ENCODE peak calls at places on chromosomes 13 and 19, in seven cellular contexts. H is AG10803, F is cardiac fibroblast, T is lower leg skin, M is SJCRH30, J is AG04450, Z is OCI-LY7. U is an unnamed sample.

GRCh38 chr13:27997904-27998522 is 9.5 kb upstream of the URAD start:
- DNase-seq in M (peak), H (peak), J (no peak), F (peak), T (peak), Z (peak), U (peak)

GRCh38 chr13:27808866-27809546 is 16.7 kb downstream of the GSX1 start:
- DNase-seq in F (no peak), Z (no peak), J (no peak), T (no peak), H (no peak), M (no peak), U (no peak)

GRCh38 chr13:76019421-76020044 is 383.4 kb downstream of the LMO7 start:
- DNase-seq in H (no peak), F (no peak), M (peak), Z (peak), J (no peak), T (no peak), U (peak)

GRCh38 chr13:99916366-99917103 is 55.0 kb downstream of the ZIC5 start:
- DNase-seq in M (peak), H (peak), Z (peak), T (no peak), J (peak), F (peak), U (peak)

GRCh38 chr13:28763887-28764286 is 45.1 kb upstream of the SLC46A3 start:
- DNase-seq in M (no peak), T (no peak), F (no peak), H (no peak), Z (no peak), J (no peak), U (peak)

GRCh38 chr13:23959231-23959862 is 62.0 kb upstream of the C1QTNF9B start:
- DNase-seq in T (no peak), M (no peak), J (no peak), Z (no peak), H (peak), F (peak), U (no peak)

GRCh38 chr19:9835507-9835949 is 410 bp downstream of the PIN1 start:
- DNase-seq in H (no peak), T (no peak), F (no peak), Z (no peak), M (no peak), J (no peak), U (no peak)

GRCh38 chr19:36547001-36547732 is 19.1 kb upstream of the ZNF260 start:
- DNase-seq in F (peak), H (no peak), T (no peak), J (no peak), Z (peak), M (no peak), U (no peak)

GRCh38 chr19:41530761-41531301 is 45.1 kb upstream of the CEACAM21 start:
- DNase-seq in Z (no peak), H (peak), F (peak), T (peak), M (peak), J (no peak), U (no peak)
- H3K4me3 ChIP-seq in Z (peak), H (no peak), F (no peak), T (no peak), M (no peak), J (no peak), U (no peak)

GRCh38 chr13:32731074-32731473 is 144.8 kb downstream of the PDS5B start:
- DNase-seq in J (no peak), H (no peak), T (no peak), Z (no peak), M (no peak), F (no peak), U (no peak)
- H3K4me3 ChIP-seq in J (no peak), H (no peak), T (no peak), Z (no peak), M (no peak), F (no peak), U (no peak)

GRCh38 chr13:49165798-49166752 is 54.1 kb upstream of the MLNR start:
- DNase-seq in F (peak), J (no peak), Z (peak), M (no peak), H (no peak), T (no peak), U (peak)

DNA sequence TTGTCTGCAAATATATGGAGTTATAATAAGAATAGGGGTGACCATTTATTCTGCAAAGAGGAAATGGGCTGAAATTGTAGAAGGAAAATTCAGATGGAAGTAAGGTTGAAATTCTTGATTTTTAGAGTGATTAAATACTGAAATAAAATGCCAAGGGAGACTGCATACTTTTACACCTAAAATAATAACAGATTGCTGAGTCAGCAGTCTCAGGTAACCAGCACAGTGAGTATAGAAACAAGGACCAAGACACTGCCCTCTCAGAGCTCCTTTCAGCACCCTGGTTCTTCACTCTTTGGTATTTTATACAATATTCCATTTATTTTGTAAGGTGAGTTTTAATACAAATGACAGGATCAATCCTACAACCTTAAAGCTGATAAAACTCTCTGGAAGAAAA is 48.8 kb upstream of the MLNR start:
- DNase-seq in M (no peak), J (no peak), F (no peak), Z (no peak), H (no peak), T (no peak), U (no peak)
- H3K4me3 ChIP-seq in M (no peak), J (no peak), F (no peak), Z (no peak), H (no peak), T (no peak), U (no peak)

GRCh38 chr19:51181913-51182419 is 39.9 kb downstream of the SIGLEC7 start:
- DNase-seq in Z (no peak), T (peak), J (no peak), H (no peak), M (no peak), F (no peak), U (no peak)
- H3K4me3 ChIP-seq in Z (no peak), T (no peak), J (no peak), H (no peak), M (no peak), F (no peak), U (no peak)

GRCh38 chr19:40608957-40609356 is 7.8 kb downstream of the LTBP4 start:
- DNase-seq in F (no peak), T (no peak), H (no peak), Z (no peak), J (no peak), M (no peak), U (no peak)
- H3K4me3 ChIP-seq in F (no peak), T (no peak), H (no peak), Z (peak), J (no peak), M (no peak), U (peak)

DNA sequence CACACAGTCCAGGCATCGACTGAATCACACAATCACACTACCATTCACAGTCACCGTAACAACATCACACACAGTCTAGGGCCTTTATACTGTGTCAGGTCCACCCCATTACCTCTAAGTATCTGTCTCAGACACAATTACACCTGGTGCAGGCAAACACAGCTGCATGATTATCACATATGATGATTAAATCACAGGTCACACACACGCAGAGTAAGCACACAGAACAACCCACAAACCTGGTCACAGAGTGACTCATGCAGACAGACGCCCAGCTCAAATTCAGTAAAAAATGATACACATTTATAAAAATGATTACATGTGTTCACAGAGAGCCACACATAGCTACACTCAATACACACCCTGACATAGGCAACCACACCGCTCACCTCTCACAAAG is 1.2 kb upstream of the ZSCAN22 start:
- DNase-seq in M (no peak), Z (no peak), T (no peak), F (no peak), J (no peak), H (no peak), U (no peak)
- H3K4me3 ChIP-seq in M (no peak), Z (peak), T (no peak), F (peak), J (peak), H (peak), U (peak)

DNA sequence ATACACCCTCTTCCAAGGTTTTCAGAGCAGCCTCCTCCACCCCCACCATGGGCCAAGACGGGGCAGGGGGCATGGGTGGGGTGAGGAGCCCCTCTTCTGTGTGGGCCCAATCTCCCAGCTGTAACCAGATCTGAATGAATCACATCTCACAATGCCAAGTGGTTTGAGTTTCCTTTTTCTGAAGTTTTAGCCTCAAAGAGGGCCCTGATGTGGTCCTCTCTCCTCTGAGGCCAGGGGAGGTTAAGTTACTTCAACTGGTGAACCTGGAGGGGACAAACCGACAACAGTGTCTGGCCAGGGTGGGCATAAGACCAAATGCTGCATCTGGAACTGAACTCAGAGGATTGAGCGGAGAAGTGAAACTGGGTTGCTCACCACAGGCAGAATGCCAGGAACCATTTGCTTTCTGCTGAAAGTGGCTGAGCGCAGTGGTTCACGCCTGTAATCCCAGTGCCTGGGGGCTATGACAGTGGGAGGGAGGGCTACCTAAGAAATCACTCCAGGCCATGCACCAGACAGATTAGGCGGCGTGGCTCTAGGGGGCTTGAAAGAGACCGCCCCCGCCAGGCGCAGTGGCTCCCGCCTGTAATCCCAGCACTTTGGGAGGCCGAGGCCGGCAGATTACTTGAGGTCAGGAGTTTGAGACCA is 15.4 kb upstream of the IRGC start:
- DNase-seq in Z (no peak), H (peak), J (peak), T (peak), M (peak), F (peak), U (no peak)
- H3K4me3 ChIP-seq in Z (no peak), H (peak), J (peak), T (no peak), M (peak), F (no peak), U (no peak)

DNA sequence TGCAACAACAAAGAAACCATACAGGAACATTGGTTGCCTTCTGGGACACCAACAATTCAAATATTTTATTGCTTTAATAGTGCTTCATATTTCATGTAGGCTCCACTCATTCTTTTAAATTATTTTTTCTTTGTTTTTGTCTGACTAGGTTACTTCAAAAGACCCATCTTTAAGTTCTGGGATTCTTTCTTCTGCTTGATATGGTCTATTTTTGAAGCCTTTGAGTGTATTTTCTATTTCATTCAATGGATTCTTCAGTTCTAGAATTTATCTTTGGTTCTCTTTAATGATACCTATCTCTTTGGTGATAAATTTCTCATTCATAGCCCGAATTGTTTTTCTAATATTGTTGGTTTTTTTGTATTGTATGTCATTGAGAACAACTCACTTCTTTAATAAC is 38.6 kb downstream of the IGFL3 start:
- DNase-seq in H (no peak), Z (no peak), T (no peak), J (no peak), M (no peak), F (no peak), U (no peak)
- H3K4me3 ChIP-seq in H (no peak), Z (no peak), T (no peak), J (no peak), M (no peak), F (no peak), U (no peak)

DNA sequence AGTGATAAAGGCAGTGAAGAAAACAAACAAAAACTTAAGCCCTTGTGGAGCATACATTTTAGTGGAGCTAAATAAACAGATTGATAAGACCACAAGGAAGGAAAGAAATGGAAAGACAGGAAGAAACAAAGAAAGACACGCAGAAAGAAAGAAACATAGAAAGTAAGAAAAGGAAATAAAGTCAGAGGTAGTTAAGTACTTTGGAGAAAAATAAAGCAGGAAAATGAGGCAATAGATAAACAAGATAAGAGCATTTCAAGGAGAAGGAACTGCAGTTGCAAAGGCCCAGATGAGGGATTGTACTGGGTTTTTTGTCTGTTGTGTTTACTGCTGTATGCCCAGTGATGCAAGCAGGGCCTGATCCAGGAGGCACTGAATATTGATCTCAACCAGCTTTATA is 1.0 kb downstream of the NFKBIB start:
- DNase-seq in H (no peak), T (no peak), Z (no peak), F (peak), M (no peak), J (no peak), U (no peak)
- H3K4me3 ChIP-seq in H (peak), T (no peak), Z (peak), F (no peak), M (peak), J (peak), U (peak)

GRCh38 chr19:1285737-1286360 is at the start of gene EFNA2:
- DNase-seq in H (no peak), J (no peak), T (no peak), M (no peak), F (no peak), Z (no peak), U (no peak)
- H3K4me3 ChIP-seq in H (no peak), J (no peak), T (no peak), M (peak), F (no peak), Z (no peak), U (no peak)

U was measured in Jurkat, Clone E6-1.